ENCODE peak calls at places on chromosomes 7 and 10, in five cellular contexts. C is foreskin fibroblast, O is left ventricle myocardium inferior, D is mucosa of descending colon, U is cardiac fibroblast. K is an unnamed sample.

GRCh38 chr10:25865267-25865666 is 68.8 kb upstream of the MYO3A start:
- DNase-seq in U (no peak), C (no peak), O (no peak), D (no peak), K (no peak)

GRCh38 chr10:128963246-128964099 is 503.6 kb upstream of the MGMT start:
- DNase-seq in U (no peak), C (no peak), O (no peak), D (no peak), K (no peak)

GRCh38 chr7:41886257-41886905 is 183.5 kb upstream of the INHBA start:
- DNase-seq in C (peak; percentile 87), D (peak; percentile 39), O (peak; percentile 28), U (peak; percentile 95), K (peak; percentile 80)

GRCh38 chr7:151616443-151617213 is 96.9 kb upstream of the RHEB start:
- DNase-seq in O (no peak), U (no peak), C (no peak), D (no peak), K (no peak)

GRCh38 chr10:88952647-88953111 is at the start of gene ACTA2:
- DNase-seq in U (peak; percentile 75), O (peak; percentile 31), C (peak; percentile 52), D (peak; percentile 60), K (peak; percentile 72)

GRCh38 chr10:36677170-36677768 is 448.1 kb upstream of the ANKRD30A start:
- DNase-seq in O (no peak), U (peak; percentile 41), D (no peak), C (no peak), K (peak; percentile 11)

GRCh38 chr10:28077889-28078288 is 79.0 kb upstream of the ODAD2 start:
- DNase-seq in C (peak; percentile 67), D (no peak), O (no peak), U (no peak), K (no peak)

GRCh38 chr10:35042783-35043182 is 47.4 kb downstream of the CUL2 start:
- DNase-seq in D (no peak), C (no peak), O (no peak), U (no peak), K (no peak)

GRCh38 chr7:107318523-107319160 is 149.8 kb downstream of the HBP1 start:
- DNase-seq in D (no peak), U (peak; percentile 65), C (peak; percentile 23), O (no peak), K (peak; percentile 1)

GRCh38 chr7:4820968-4821471 is 40.8 kb downstream of the PAPOLB start:
- DNase-seq in O (no peak), D (no peak), C (no peak), U (no peak), K (no peak)

GRCh38 chr10:61895898-61896605 is 5.4 kb upstream of the ARID5B start:
- DNase-seq in U (no peak), O (no peak), D (no peak), C (no peak), K (no peak)

GRCh38 chr10:95496951-95497350 is 64.2 kb downstream of the SORBS1 start:
- DNase-seq in D (no peak), O (no peak), C (no peak), U (no peak), K (no peak)

GRCh38 chr10:95500097-95500496 is 61.1 kb downstream of the SORBS1 start:
- DNase-seq in O (no peak), C (no peak), D (no peak), U (no peak), K (no peak)

GRCh38 chr10:95501203-95502094 is 59.7 kb downstream of the SORBS1 start:
- DNase-seq in U (no peak), C (no peak), O (no peak), D (no peak), K (no peak)

GRCh38 chr10:95500649-95501048 is 60.5 kb downstream of the SORBS1 start:
- DNase-seq in C (no peak), D (no peak), O (no peak), U (no peak), K (no peak)

GRCh38 chr10:95499482-95499989 is 61.6 kb downstream of the SORBS1 start:
- DNase-seq in U (no peak), C (no peak), D (no peak), O (no peak), K (no peak)
- H3K4me3 ChIP-seq in U (no peak overlapping the region), C (no peak overlapping the region), D (no peak overlapping the region), O (no peak overlapping the region), K (no peak overlapping the region)

DNA sequence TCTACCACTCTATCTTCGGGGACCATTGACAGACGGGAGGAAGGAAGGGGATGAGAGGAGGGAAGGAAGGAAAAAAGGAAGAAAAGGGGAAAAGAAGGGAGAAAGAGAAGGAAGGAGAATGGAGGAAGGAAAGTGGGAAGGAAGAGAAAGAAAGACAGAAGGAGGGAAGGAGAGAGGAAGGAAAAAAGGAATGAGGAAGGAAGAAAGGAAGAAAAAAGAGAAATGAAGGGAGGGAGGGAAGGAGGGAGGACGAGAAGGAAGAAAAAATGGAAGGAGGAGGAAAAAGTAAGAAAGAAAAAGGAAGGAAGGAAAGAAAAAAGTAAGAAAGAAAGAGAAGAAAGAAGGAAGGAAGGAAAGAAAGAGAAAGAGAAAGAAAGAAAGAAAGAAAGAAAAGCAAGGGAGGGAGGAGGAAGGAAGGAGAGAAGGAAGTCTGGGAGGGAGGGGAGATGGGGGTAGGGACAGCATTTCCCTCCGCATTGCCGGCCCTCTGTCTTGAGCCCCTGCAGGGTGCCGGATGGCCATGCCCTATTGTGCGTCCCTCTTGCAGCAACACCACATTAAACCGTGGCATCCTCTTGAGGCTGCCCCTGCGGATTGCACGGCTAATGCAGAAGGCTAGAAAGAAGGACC is 128.8 kb downstream of the ADARB2 start:
- DNase-seq in D (no peak), U (no peak), O (no peak), C (no peak), K (no peak)
- TF ChIP-seq CTCF in D (no peak), U (no peak), O (no peak), C (no peak), K (no peak)

DNA sequence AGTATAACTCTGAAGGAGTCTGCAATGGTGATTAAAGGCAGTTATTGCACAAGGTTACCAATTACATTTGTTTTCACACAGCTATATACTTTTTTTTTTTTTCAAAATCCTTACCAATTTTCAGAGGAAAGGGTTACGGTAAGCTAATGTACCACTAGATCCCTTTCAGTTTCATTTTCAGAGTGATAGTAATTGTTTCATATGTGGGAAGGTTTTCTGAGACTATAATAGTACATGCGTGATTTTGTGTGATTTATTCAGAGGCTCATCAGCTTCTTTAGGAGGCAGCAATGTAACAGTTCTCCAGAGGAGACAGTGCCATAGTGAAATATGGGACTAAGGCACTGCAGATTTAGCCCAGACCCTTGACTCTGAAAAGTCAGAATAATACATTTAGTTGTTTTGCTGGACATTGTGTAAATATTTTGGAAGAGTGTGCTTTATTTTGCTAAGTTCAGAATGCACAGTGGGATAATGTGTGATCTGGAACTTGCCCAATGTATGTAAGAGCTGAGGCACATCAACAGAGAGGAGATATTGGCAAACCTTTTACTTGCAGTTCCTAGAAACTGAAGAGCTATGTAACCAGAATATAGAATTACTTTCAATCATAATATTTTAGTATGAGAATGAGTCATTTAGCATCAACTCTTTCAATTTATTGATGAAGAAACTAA is 207.5 kb upstream of the TEX47 start:
- DNase-seq in D (no peak), O (no peak), C (no peak), U (no peak), K (peak; percentile 2)
- H3K4me3 ChIP-seq in D (no peak overlapping the region), O (peak overlapping the region; percentile 39), C (no peak overlapping the region), U (no peak overlapping the region), K (peak overlapping the region; percentile 13)

GRCh38 chr10:6292741-6293151 is 90.0 kb downstream of the PFKFB3 start:
- DNase-seq in C (no peak), U (no peak), D (no peak), O (no peak), K (no peak)
- TF ChIP-seq CTCF in C (no peak), U (no peak), D (no peak), O (no peak), K (no peak)

GRCh38 chr7:27112361-27112760 is 9.9 kb upstream of the HOXA2 start:
- DNase-seq in C (no peak), O (no peak), D (no peak), U (no peak), K (no peak)
- H3K4me3 ChIP-seq in C (no peak overlapping the region), O (peak overlapping the region; percentile 56), D (no peak overlapping the region), U (no peak overlapping the region), K (peak overlapping the region; percentile 43)

GRCh38 chr10:12849351-12850181 is 151.9 kb downstream of the CCDC3 start:
- DNase-seq in D (no peak), O (no peak), C (no peak), U (no peak), K (peak; percentile 14)

GRCh38 chr10:12848439-12849173 is 152.9 kb downstream of the CCDC3 start:
- DNase-seq in O (no peak), D (no peak), U (no peak), C (no peak), K (no peak)

GRCh38 chr10:12844796-12845524 is 156.6 kb downstream of the CCDC3 start:
- DNase-seq in D (no peak), C (peak; percentile 34), U (peak; percentile 75), O (no peak), K (peak; percentile 91)

GRCh38 chr10:12846718-12847117 is 154.8 kb downstream of the CCDC3 start:
- DNase-seq in O (no peak), C (no peak), U (peak; percentile 7), D (no peak), K (peak; percentile 71)

DNA sequence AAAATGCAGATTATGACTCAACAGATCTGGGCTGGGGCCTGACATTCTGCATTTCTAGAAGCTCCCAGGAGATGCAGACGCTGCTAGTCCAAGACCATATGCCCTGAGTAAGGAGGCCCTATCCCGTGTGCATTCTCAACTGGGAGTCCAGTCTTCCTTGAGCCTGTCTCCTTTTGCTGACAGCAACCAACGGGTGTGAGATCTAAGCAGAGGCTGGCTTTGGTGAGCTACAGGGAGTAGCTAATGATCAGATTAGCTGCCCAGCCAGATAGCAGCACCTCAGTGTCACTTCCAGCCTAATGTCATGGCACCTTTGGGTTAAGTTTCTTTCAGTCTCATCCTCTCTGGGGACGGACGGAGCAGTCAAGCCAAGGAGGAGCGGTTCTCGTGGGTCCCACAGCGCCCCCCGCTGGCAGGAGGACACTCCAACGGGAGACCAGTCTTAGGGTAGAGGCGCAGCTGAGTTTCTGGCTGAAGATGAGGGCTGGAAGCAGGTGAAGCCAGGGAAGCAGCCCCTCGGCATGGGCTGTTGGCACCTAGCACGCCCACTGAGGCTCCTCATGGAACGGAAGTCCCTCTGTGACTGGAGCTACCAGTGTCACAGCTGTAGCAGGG is 154.0 kb downstream of the CCDC3 start:
- DNase-seq in C (no peak), U (no peak), D (no peak), O (no peak), K (no peak)
- TF ChIP-seq CTCF in C (peak; percentile 12), U (no peak), D (no peak), O (no peak), K (no peak)

GRCh38 chr7:26857170-26857533 is 7.2 kb downstream of the SKAP2 start:
- DNase-seq in D (no peak), C (no peak), U (no peak), O (no peak), K (no peak)
- H3K4me3 ChIP-seq in D (no peak overlapping the region), C (no peak overlapping the region), U (no peak overlapping the region), O (peak overlapping the region; percentile 4), K (peak overlapping the region; percentile 19)

GRCh38 chr7:45178241-45179225 is 20.9 kb downstream of the RAMP3 start:
- DNase-seq in U (no peak), D (no peak), O (no peak), C (no peak), K (no peak)
- TF ChIP-seq CTCF in U (no peak), D (no peak), O (no peak), C (no peak), K (no peak)